ENCODE peak calls at places on chromosomes 4 and X, in four cellular contexts. One of them, this sample, is unnamed.

GRCh38 chr4:69874507-69874906 is 14.6 kb upstream of the SULT1E1 start:
- DNase-seq in spleen: no peak
- DNase-seq in body of pancreas: no peak
- DNase-seq in transverse colon: no peak
- DNase-seq in this sample: no peak

GRCh38 chrX:19810370-19810769 is 77.0 kb downstream of the SH3KBP1 start:
- DNase-seq in transverse colon: no peak
- DNase-seq in body of pancreas: no peak
- DNase-seq in spleen: no peak
- DNase-seq in this sample: no peak

GRCh38 chr4:106614446-106614845 is 245.9 kb upstream of the GIMD1 start:
- DNase-seq in transverse colon: no peak
- DNase-seq in body of pancreas: no peak
- DNase-seq in spleen: no peak
- DNase-seq in this sample: no peak

GRCh38 chrX:39309721-39310152 is 508.5 kb downstream of the MID1IP1 start:
- DNase-seq in transverse colon: no peak
- DNase-seq in spleen: no peak
- DNase-seq in body of pancreas: no peak
- DNase-seq in this sample: peak; percentile 13

GRCh38 chrX:53093177-53093655 is 726 bp upstream of the KANTR start:
- DNase-seq in spleen: peak; percentile 94
- DNase-seq in body of pancreas: peak; percentile 84
- DNase-seq in transverse colon: peak; percentile 87
- DNase-seq in this sample: peak; percentile 60

GRCh38 chr4:77959566-77960338 is 97.1 kb downstream of the MRPL1 start:
- DNase-seq in body of pancreas: no peak
- DNase-seq in transverse colon: no peak
- DNase-seq in spleen: no peak
- DNase-seq in this sample: no peak

GRCh38 chrX:109125304-109125703 is 356.6 kb downstream of the GUCY2F start:
- DNase-seq in body of pancreas: no peak
- DNase-seq in spleen: no peak
- DNase-seq in transverse colon: no peak
- DNase-seq in this sample: no peak

GRCh38 chrX:119234931-119235555 is 1.0 kb upstream of the PGRMC1 start:
- DNase-seq in transverse colon: no peak
- DNase-seq in body of pancreas: peak; percentile 10
- DNase-seq in spleen: no peak
- DNase-seq in this sample: no peak

DNA sequence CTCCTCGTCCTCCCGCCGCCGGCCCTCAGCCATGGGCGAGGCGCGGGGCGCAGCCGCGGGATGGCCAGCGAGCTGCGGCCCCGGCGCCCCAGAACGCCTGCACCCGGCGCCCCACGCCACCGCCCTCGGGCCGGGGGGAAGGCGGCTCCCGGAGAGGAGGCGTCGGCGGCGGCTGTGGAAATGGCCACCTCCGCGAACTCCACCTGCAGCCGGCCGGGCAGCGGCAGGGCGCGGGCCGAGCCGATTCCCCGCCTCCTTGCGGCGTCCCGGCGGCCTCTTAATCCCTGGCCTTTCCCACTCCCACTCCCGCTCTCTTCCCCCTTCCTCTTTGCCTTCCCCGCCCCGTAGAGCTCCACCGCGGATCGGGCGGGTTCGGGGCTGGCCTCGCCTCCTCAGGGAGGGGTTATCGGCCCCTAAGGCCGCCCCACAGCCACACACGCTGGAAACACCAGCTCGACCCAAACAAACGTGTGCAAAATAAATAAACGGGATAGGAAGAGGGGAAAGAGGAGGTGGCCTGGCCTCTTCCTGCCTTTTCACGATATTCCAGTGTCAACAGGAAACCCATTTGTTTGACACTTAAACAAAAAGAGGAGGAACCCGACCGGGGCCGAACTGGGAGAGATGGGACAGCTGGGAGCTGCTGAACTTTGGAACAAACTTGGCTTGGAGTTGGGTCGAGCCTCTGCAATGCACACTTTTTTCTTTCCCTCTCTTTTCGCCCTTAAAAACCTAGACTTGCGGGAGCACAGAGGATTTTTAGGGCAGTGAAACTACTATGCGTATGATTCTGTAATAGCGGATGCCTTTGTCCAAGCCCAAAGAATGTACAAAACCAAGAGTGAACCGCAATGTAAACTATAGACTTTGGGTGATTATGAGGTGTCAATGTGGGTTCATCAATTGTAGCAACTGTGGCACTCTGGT is at the start of gene SH3D19:
- DNase-seq in spleen: peak; percentile 80
- DNase-seq in body of pancreas: peak; percentile 68
- DNase-seq in transverse colon: peak; percentile 88
- DNase-seq in this sample: peak; percentile 71
- TF ChIP-seq POLR2A in spleen: no peak
- TF ChIP-seq POLR2A in body of pancreas: peak; percentile 68
- TF ChIP-seq POLR2A in transverse colon: peak; percentile 89
- TF ChIP-seq POLR2A in this sample: no peak

GRCh38 chr4:150949342-150949741 is 65.7 kb downstream of the LRBA start:
- DNase-seq in transverse colon: no peak
- DNase-seq in spleen: no peak
- DNase-seq in body of pancreas: no peak
- DNase-seq in this sample: no peak
- H3K4me3 ChIP-seq in transverse colon: no peak overlapping the region
- H3K4me3 ChIP-seq in spleen: no peak overlapping the region
- H3K4me3 ChIP-seq in body of pancreas: no peak overlapping the region
- H3K4me3 ChIP-seq in this sample: no peak overlapping the region

GRCh38 chr4:142218726-142219125 is 582.3 kb downstream of the IL15 start:
- DNase-seq in body of pancreas: no peak
- DNase-seq in transverse colon: no peak
- DNase-seq in spleen: no peak
- DNase-seq in this sample: no peak
- TF ChIP-seq CTCF in body of pancreas: no peak
- TF ChIP-seq CTCF in transverse colon: no peak
- TF ChIP-seq CTCF in spleen: no peak
- TF ChIP-seq CTCF in this sample: no peak

GRCh38 chr4:48898733-48899431 is 7.7 kb downstream of the OCIAD2 start:
- DNase-seq in transverse colon: no peak
- DNase-seq in spleen: no peak
- DNase-seq in body of pancreas: no peak
- DNase-seq in this sample: no peak
- TF ChIP-seq POLR2A in transverse colon: no peak
- TF ChIP-seq POLR2A in spleen: no peak
- TF ChIP-seq POLR2A in body of pancreas: no peak
- TF ChIP-seq POLR2A in this sample: no peak

GRCh38 chrX:80512924-80513323 is 92.7 kb downstream of the TENT5D start:
- DNase-seq in spleen: no peak
- DNase-seq in body of pancreas: no peak
- DNase-seq in transverse colon: no peak
- DNase-seq in this sample: no peak

GRCh38 chrX:80511969-80512760 is 91.9 kb downstream of the TENT5D start:
- DNase-seq in body of pancreas: no peak
- DNase-seq in spleen: no peak
- DNase-seq in transverse colon: no peak
- DNase-seq in this sample: no peak

GRCh38 chrX:80513620-80514019 is 93.4 kb downstream of the TENT5D start:
- DNase-seq in spleen: no peak
- DNase-seq in body of pancreas: no peak
- DNase-seq in transverse colon: no peak
- DNase-seq in this sample: no peak
- H3K4me3 ChIP-seq in spleen: no peak overlapping the region
- H3K4me3 ChIP-seq in body of pancreas: no peak overlapping the region
- H3K4me3 ChIP-seq in transverse colon: no peak overlapping the region
- H3K4me3 ChIP-seq in this sample: no peak overlapping the region

This sample was measured in lower leg skin.